ENCODE peak calls at places on chromosomes 3 and 15, in eight cellular contexts. E is hepatocyte, P is ovary, O is left ventricle myocardium inferior, D is A549, S is tibial nerve, C is endodermal cell, X is heart left ventricle. W is an unnamed sample. For H3K4me1, the result is how much of the 10 kb centered on the place peaks cover.

GRCh38 chr3:101453966-101454365 is 59.0 kb downstream of the SENP7 start:
- DNase-seq in O (no peak), C (no peak), E (no peak), X (no peak), P (no peak), D (no peak), S (no peak), W (no peak)

GRCh38 chr3:127419140-127419539 is 131.3 kb upstream of the PRR20G start:
- DNase-seq in X (no peak), E (no peak), O (no peak), P (no peak), C (peak), S (no peak), D (no peak), W (no peak)

GRCh38 chr3:69386535-69387385 is 872 bp upstream of the FRMD4B start:
- DNase-seq in O (no peak), C (peak), D (no peak), P (no peak), S (no peak), X (no peak), E (no peak), W (no peak)

GRCh38 chr3:64599651-64600050 is 88.1 kb downstream of the ADAMTS9 start:
- DNase-seq in D (no peak), C (no peak), S (no peak), P (no peak), X (no peak), O (no peak), E (no peak), W (no peak)

GRCh38 chr3:76310059-76310458 is 524.7 kb upstream of the ZNF717 start:
- DNase-seq in O (no peak), X (no peak), C (no peak), D (no peak), E (no peak), P (no peak), S (no peak), W (no peak)

GRCh38 chr3:101963902-101964362 is 114.6 kb downstream of the NFKBIZ start:
- DNase-seq in X (no peak), S (no peak), E (no peak), O (no peak), C (no peak), P (no peak), D (no peak), W (no peak)

GRCh38 chr3:50151728-50152127 is 3.4 kb upstream of the SEMA3F start:
- DNase-seq in E (no peak), C (no peak), X (no peak), D (no peak), S (no peak), P (no peak), O (no peak), W (no peak)

GRCh38 chr15:62495670-62496328 is 330.7 kb upstream of the C2CD4B start:
- DNase-seq in O (peak), X (peak), C (no peak), P (peak), S (peak), E (peak), D (no peak), W (no peak)

DNA sequence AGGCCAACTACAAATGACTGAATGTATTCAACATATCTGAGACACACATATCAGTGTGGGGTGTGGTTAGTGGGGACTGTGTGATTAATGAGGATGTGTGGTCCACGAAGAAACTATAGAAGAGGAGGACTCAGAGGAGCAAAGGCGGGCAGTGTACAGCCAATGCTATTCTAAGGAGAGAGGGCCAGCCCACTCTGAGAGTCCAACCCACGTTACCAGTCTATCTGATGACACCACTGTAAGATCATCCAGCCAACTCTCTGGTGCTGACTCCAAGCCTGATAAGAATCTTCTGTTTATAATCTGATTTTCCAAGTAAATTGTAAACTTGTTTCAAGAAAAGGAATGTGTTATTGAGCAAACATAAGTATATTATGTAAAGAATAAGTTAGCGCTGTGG is 47.2 kb downstream of the MCF2L2 start:
- DNase-seq in C (no peak), S (no peak), D (no peak), X (no peak), E (no peak), O (no peak), P (no peak), W (no peak)
- H3K4me1 ChIP-seq in C (under half), S (under half), D (under half), X (under half), E (under half), O (under half), P (under half), W (under half)

GRCh38 chr3:124530916-124531315 is 199.3 kb upstream of the UMPS start:
- DNase-seq in C (no peak), D (no peak), P (no peak), E (no peak), S (no peak), X (no peak), O (no peak), W (no peak)
- TF ChIP-seq CTCF in C (no peak), D (no peak), P (no peak), E (no peak), S (no peak), X (no peak), O (no peak), W (no peak)

GRCh38 chr3:129559565-129560079 is 16.6 kb downstream of the H1-8 start:
- DNase-seq in E (no peak), O (no peak), X (no peak), C (no peak), S (no peak), D (no peak), P (no peak), W (no peak)
- H3K4me1 ChIP-seq in E (half or more), O (half or more), X (half or more), C (under half), S (half or more), D (under half), P (under half), W (under half)

DNA sequence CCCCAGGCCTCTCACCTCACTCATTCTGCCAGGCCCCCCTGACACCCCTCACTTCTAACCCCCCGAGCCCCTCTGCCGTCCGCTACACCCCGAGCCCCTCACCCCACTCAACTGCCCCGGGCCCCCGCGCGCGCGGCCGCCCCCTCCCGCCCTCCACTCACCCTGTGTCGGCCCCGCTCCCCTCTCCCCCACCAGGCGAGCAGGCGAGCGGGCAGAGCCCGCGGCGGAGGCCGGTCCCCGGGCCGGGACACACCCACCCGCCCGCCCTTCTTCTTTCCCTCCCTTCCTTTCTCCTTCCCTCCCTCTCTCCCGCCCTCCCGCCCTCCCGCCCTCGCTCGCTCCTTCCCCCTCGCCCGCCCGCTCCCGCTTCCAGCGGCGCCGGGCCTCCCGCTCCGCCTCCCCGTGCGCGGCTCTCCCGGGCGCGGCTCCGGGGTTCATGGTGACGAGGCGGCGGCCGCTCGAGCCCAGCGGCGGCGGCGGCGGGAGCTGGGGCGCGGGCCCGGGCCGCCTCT is at the start of gene CTDSPL:
- DNase-seq in O (peak), P (peak), C (peak), S (no peak), D (peak), X (peak), E (peak), W (peak)
- TF ChIP-seq CTCF in O (no peak), P (no peak), C (no peak), S (no peak), D (no peak), X (no peak), E (no peak), W (no peak)

DNA sequence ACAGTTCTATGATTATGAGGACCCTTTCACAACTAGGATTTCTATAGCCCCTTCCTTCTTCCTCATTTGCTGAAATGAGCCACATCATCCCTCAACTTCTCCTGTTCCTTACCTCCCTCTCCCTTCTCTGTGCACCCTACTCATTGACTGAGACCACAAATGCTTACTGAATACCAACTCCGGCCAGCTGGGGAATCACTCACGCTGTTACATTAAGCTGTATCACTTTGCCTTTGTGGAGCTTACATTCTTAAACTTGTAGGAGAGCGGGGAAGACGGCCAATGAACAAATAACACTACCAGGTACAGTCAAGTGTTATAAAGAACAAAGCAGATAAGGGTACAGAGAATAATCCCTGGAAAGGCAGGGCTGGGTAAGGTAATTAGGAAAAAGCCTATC is 5.7 kb downstream of the SUCLG2 start:
- DNase-seq in E (peak), P (no peak), O (no peak), D (no peak), X (no peak), S (no peak), C (no peak), W (no peak)
- H3K4me1 ChIP-seq in E (under half), P (under half), O (half or more), D (half or more), X (under half), S (under half), C (under half), W (half or more)

W was measured in Caco-2.